ENCODE peak calls at places on chromosomes 1 and 21, in ten cellular contexts. Q is choroid plexus epithelial cell; E is breast epithelium; X is GM12865; B is CD8-positive, alpha-beta T cell; S is neural progenitor cell; G is IMR-90; F is tibial artery; J is colonic mucosa; Y is CD4-positive, CD25-positive, alpha-beta regulatory T cell. N is an unnamed sample.

GRCh38 chr1:229843627-229844238 is 217.7 kb downstream of the URB2 start:
- DNase-seq in S (no peak), X (peak; percentile 19), F (no peak), B (no peak), E (no peak), Y (no peak), G (no peak), J (peak; percentile 80), Q (peak; percentile 47), N (no peak)

GRCh38 chr1:165592945-165593823 is 37.9 kb upstream of the MGST3 start:
- DNase-seq in B (peak; percentile 82), J (peak; percentile 78), Y (peak; percentile 68), Q (peak; percentile 90), S (peak; percentile 75), F (peak; percentile 72), X (peak; percentile 80), G (peak; percentile 76), E (peak; percentile 70), N (peak; percentile 82)

GRCh38 chr1:152052606-152053005 is 15.8 kb upstream of the S100A11 start:
- DNase-seq in Q (peak; percentile 85), B (peak; percentile 91), J (peak; percentile 89), Y (peak; percentile 72), X (peak; percentile 84), S (peak; percentile 92), F (peak; percentile 90), G (peak; percentile 71), E (peak; percentile 90), N (peak; percentile 95)

GRCh38 chr1:174165471-174166137 is 6.3 kb downstream of the RABGAP1L start:
- DNase-seq in Y (no peak), F (no peak), B (no peak), G (no peak), E (no peak), J (no peak), Q (no peak), X (peak; percentile 71), S (no peak), N (peak; percentile 32)

GRCh38 chr1:216721878-216722277 is 1.4 kb downstream of the ESRRG start:
- DNase-seq in G (no peak), E (no peak), J (no peak), B (no peak), S (no peak), Q (no peak), X (no peak), F (no peak), Y (no peak), N (no peak)

GRCh38 chr1:14598007-14598497 is 433 bp upstream of the KAZN start:
- DNase-seq in G (no peak), F (no peak), J (no peak), Q (no peak), S (peak; percentile 67), Y (no peak), X (no peak), E (no peak), B (no peak), N (peak; percentile 58)

GRCh38 chr1:17183388-17184160 is 21.4 kb upstream of the PADI1 start:
- DNase-seq in E (no peak), G (no peak), Y (no peak), Q (no peak), S (no peak), X (no peak), J (no peak), B (no peak), F (no peak), N (no peak)

GRCh38 chr1:151891515-151891914 is 17.8 kb downstream of the THEM4 start:
- DNase-seq in B (no peak), X (no peak), S (no peak), Q (no peak), J (no peak), F (no peak), Y (no peak), G (no peak), E (no peak), N (no peak)

DNA sequence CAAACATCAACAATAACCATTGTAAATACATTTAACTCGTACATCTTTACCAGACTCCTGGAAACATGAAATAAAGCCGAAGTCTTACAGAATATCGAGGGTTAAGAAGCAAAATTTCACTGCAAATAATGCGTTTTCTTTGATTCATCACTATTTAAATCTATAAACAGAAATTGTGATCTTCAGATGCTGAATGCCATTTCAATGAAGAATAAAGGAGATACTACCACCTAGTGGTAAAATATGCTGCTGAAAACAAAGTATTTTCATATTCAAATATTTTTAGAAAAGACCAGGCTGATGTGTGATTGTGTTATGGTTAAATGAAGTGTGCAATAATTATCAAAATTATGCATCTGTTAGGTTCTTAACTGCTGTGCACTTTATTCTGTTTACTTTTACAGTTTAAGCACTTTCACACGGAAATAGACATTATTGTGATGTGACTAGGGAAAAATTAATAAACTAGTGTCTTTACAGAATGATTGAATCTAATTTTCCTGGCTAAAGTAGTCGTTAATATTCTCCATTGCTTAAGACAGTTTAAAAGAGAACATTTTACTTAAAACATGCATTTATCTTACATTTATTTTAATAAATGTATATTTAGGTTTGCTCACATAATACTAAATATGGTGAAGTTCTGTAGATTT is 1093.1 kb downstream of the MRPL39 start:
- DNase-seq in Y (no peak), G (peak; percentile 27), E (no peak), B (no peak), S (no peak), Q (peak; percentile 1), J (no peak), F (no peak), X (peak; percentile 1), N (peak; percentile 9)
- H3K4me3 ChIP-seq in Y (no peak overlapping the region), G (no peak overlapping the region), E (no peak overlapping the region), B (no peak overlapping the region), S (no peak overlapping the region), Q (no peak overlapping the region), J (no peak overlapping the region), F (no peak overlapping the region), X (no peak overlapping the region), N (no peak overlapping the region)

DNA sequence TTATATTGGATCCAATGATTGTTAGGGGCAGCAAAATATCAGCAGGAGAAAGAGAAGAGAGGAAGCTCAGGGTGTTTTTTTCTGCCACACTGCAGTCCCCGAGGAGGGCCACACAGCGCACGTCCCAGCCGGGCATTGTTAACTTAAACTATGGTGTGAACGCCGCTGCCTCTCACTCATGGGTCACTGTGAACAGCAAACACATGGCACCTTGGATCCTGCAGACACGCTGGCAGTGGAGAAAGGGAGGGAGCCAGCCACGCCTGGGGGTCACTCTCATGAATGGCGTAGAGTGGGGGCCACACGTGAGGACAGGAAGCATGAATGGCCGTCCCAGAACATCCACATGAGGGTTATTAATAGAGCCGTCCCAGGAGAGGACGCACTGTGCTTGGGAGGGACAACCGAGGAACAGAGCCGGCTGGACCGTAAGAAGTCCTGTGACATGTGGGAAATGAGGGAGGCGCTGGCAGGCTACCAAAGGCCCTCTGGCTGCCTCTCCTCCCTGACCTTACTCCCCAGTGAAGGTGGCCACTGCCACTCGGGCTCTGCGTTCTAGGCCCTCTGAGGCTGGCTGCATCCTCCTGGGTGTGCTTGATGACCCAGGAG is 15.3 kb upstream of the NPPB start:
- DNase-seq in J (no peak), Q (no peak), E (no peak), Y (no peak), X (no peak), S (no peak), F (peak; percentile 75), G (no peak), B (no peak), N (no peak)
- H3K4me3 ChIP-seq in J (no peak overlapping the region), Q (no peak overlapping the region), E (no peak overlapping the region), Y (no peak overlapping the region), X (no peak overlapping the region), S (no peak overlapping the region), F (no peak overlapping the region), G (no peak overlapping the region), B (no peak overlapping the region), N (no peak overlapping the region)

DNA sequence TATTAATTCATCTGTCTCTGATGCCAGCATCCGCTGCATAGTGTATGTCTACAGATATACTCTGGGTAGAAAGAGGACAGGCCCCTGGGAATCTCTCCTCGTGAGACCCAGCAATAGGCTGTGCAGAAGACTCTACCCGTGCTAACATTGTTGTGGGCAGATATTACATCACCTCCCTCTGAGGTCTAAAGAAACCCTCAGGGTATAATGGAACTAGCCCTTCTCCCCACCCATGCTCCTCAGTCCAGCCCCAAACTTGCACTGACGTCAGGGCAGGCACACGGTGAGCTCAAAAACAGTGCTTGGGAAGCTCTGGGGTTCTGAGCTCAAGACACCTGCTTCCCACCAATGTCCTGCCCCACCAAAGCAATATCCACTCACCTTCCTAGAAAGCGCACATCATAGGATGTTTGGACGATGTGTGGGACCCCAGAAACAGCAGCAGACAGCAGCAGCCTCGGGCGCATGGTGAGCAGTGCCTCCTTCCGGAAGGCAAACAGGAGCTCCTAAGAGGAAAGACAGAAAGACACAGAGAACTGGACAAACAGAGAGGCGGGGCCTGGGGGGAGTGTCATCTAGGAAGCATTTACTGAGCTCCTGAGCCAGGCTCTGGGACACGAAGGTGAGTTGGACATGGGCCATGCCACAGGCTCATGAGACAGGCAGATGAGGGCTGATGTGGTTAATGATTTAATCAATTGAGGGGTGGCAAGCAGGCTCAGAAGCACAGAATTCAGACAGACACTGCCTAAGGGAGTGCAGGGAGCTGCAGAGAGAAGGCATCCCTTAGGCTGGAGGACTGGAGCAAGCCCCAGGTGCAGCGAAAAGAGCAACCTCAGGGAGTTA is 4.8 kb downstream of the OVGP1 start:
- DNase-seq in J (peak; percentile 87), G (peak; percentile 11), Q (no peak), B (no peak), E (peak; percentile 67), X (no peak), Y (no peak), F (no peak), S (no peak), N (no peak)
- H3K4me3 ChIP-seq in J (no peak overlapping the region), G (no peak overlapping the region), Q (no peak overlapping the region), B (no peak overlapping the region), E (no peak overlapping the region), X (no peak overlapping the region), Y (no peak overlapping the region), F (no peak overlapping the region), S (no peak overlapping the region), N (no peak overlapping the region)

GRCh38 chr1:6310116-6310848 is 49.4 kb upstream of the GPR153 start:
- DNase-seq in X (no peak), S (no peak), G (no peak), E (no peak), Y (no peak), F (no peak), J (no peak), Q (no peak), B (no peak), N (no peak)

GRCh38 chr1:6303397-6304012 is 42.6 kb upstream of the GPR153 start:
- DNase-seq in F (no peak), Q (no peak), G (peak; percentile 4), B (no peak), J (no peak), E (no peak), S (no peak), X (no peak), Y (no peak), N (no peak)

GRCh38 chr1:6308449-6308848 is 47.6 kb upstream of the GPR153 start:
- DNase-seq in Q (no peak), F (no peak), E (no peak), B (no peak), J (no peak), G (no peak), X (no peak), Y (no peak), S (no peak), N (no peak)

GRCh38 chr1:6309550-6309949 is 48.7 kb upstream of the GPR153 start:
- DNase-seq in Y (no peak), G (no peak), F (no peak), B (no peak), J (no peak), X (no peak), E (no peak), Q (no peak), S (no peak), N (no peak)

DNA sequence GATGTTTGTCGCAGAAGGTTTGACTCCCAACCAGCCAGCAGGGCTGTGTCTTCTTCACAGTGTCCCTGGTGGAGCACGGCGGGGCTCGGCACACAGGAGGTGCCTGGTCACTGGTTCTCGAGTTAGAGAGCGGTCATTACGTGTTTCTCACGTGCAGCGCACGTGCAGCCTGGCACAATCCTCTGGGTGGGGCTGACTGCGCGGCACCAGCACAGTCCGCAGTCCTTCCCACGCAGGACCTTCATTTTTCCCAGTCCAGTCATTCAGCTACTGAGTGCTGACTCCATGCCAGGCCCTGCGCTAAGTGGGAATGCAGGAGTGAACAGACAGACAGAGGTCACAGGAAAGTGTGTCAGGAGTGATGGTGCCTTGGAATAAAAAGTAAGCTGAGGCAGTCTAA is 46.2 kb upstream of the GPR153 start:
- DNase-seq in B (no peak), F (no peak), G (peak; percentile 22), Q (no peak), S (no peak), E (no peak), J (no peak), X (no peak), Y (no peak), N (no peak)
- H3K4me3 ChIP-seq in B (no peak overlapping the region), F (no peak overlapping the region), G (no peak overlapping the region), Q (no peak overlapping the region), S (no peak overlapping the region), E (no peak overlapping the region), J (no peak overlapping the region), X (no peak overlapping the region), Y (no peak overlapping the region), N (no peak overlapping the region)